ENCODE peak calls at places on chromosomes 6 and 20, in five cellular contexts. F, D, Z, O and X are unnamed samples.
A peak's percentile ranks its signal among the peaks of the same experiment; 100 is the strongest.

GRCh38 chr20:64152906-64153305 is 11.3 kb upstream of the MYT1 start:
- DNase-seq in F (no peak), D (no peak), Z (no peak), O (no peak), X (no peak)

GRCh38 chr20:64228751-64229518 is 26.6 kb upstream of the PCMTD2 start:
- DNase-seq in F (no peak), D (no peak), Z (no peak), O (no peak), X (no peak)

GRCh38 chr6:131510094-131510493 is 62.9 kb upstream of the ARG1 start:
- DNase-seq in F (no peak), D (no peak), Z (no peak), O (no peak), X (no peak)

GRCh38 chr6:149924933-149925252 is 2.0 kb upstream of the RAET1G start:
- DNase-seq in F (no peak), D (no peak), Z (no peak), O (no peak), X (no peak)

GRCh38 chr6:12203001-12203400 is 87.2 kb upstream of the EDN1 start:
- DNase-seq in F (no peak), D (no peak), Z (peak; percentile 56), O (peak; percentile 2), X (no peak)

GRCh38 chr20:25054133-25054820 is 3.7 kb downstream of the ACSS1 start:
- DNase-seq in F (no peak), D (no peak), Z (no peak), O (no peak), X (peak; percentile 23)

GRCh38 chr6:110813813-110814487 is 1.3 kb downstream of the CDK19 start:
- DNase-seq in F (no peak), D (no peak), Z (peak; percentile 24), O (peak; percentile 3), X (no peak)

GRCh38 chr20:63223121-63223825 is 7.3 kb upstream of the YTHDF1 start:
- DNase-seq in F (no peak), D (no peak), Z (peak; percentile 41), O (peak; percentile 62), X (no peak)

GRCh38 chr6:135183532-135184440 is 2.7 kb downstream of the MYB start:
- DNase-seq in F (no peak), D (no peak), Z (peak; percentile 53), O (peak; percentile 39), X (peak; percentile 49)

GRCh38 chr6:141874930-141875602 is 257.7 kb upstream of the GJE1 start:
- DNase-seq in F (no peak), D (no peak), Z (peak; percentile 29), O (no peak), X (no peak)

GRCh38 chr6:2919401-2919800 is 16.3 kb upstream of the SERPINB9 start:
- DNase-seq in F (no peak), D (no peak), Z (no peak), O (no peak), X (no peak)

GRCh38 chr6:163826668-163827067 is 412.1 kb downstream of the QKI start:
- DNase-seq in F (no peak), D (no peak), Z (no peak), O (no peak), X (no peak)

GRCh38 chr6:161498359-161498758 is 224.5 kb upstream of the AGPAT4 start:
- DNase-seq in F (no peak), D (no peak), Z (peak; percentile 31), O (peak; percentile 63), X (no peak)

GRCh38 chr6:48664850-48665249 is 553.9 kb upstream of the PTCHD4 start:
- DNase-seq in F (no peak), D (no peak), Z (peak; percentile 80), O (no peak), X (no peak)

GRCh38 chr6:127343753-127344659 is 597 bp upstream of the ECHDC1 start:
- DNase-seq in F (no peak), D (no peak), Z (peak; percentile 40), O (peak; percentile 59), X (no peak)

GRCh38 chr20:19269737-19270325 is 57.4 kb downstream of the SLC24A3 start:
- DNase-seq in F (no peak), D (no peak), Z (peak; percentile 69), O (no peak), X (no peak)

GRCh38 chr6:9161731-9162130 is 726.4 kb upstream of the SLC35B3 start:
- DNase-seq in F (no peak), D (no peak), Z (no peak), O (no peak), X (no peak)

GRCh38 chr6:131250121-131250520 is 114.9 kb downstream of the AKAP7 start:
- DNase-seq in F (peak; percentile 21), D (no peak), Z (peak; percentile 47), O (peak; percentile 26), X (no peak)

GRCh38 chr6:24252215-24252614 is 105.6 kb downstream of the DCDC2 start:
- DNase-seq in F (no peak), D (no peak), Z (no peak), O (no peak), X (no peak)

GRCh38 chr6:14734416-14735340 is 511.2 kb upstream of the JARID2 start:
- DNase-seq in F (no peak), D (no peak), Z (peak; percentile 78), O (no peak), X (no peak)

GRCh38 chr6:167703347-167703746 is 123.4 kb upstream of the AFDN start:
- DNase-seq in F (no peak), D (no peak), Z (no peak), O (no peak), X (no peak)

GRCh38 chr6:291697-292505 is at the start of gene DUSP22:
- DNase-seq in F (peak; percentile 87), D (peak; percentile 96), Z (peak; percentile 87), O (peak; percentile 86), X (peak; percentile 76)

GRCh38 chr6:149190228-149190831 is 127.2 kb upstream of the TAB2 start:
- DNase-seq in F (no peak), D (no peak), Z (peak; percentile 29), O (peak; percentile 32), X (no peak)

GRCh38 chr20:23666189-23666588 is 22.6 kb downstream of the CST4 start:
- DNase-seq in F (no peak), D (no peak), Z (peak; percentile 14), O (no peak), X (no peak)

GRCh38 chr6:3804981-3805380 is 44.2 kb upstream of the FAM50B start:
- DNase-seq in F (no peak), D (no peak), Z (peak; percentile 34), O (no peak), X (no peak)